ENCODE peak calls at places on chromosomes 16 and 17, in eight cellular contexts. K, L, N, S, H, J, T and O are unnamed samples.

GRCh38 chr16:75322706-75323105 is 71.3 kb upstream of the BCAR1 start:
- DNase-seq in K (no peak), L (no peak), N (no peak), S (no peak), H (no peak), J (peak; percentile 64), T (no peak), O (no peak)

GRCh38 chr16:23280483-23280967 is 21.6 kb upstream of the SCNN1B start:
- DNase-seq in K (no peak), L (no peak), N (no peak), S (no peak), H (no peak), J (no peak), T (no peak), O (no peak)

GRCh38 chr17:3750926-3751325 is 27.2 kb downstream of the HASPIN start:
- DNase-seq in K (no peak), L (no peak), N (no peak), S (peak; percentile 50), H (no peak), J (no peak), T (no peak), O (no peak)

GRCh38 chr16:49556252-49557069 is 182.9 kb downstream of the C16orf78 start:
- DNase-seq in K (no peak), L (peak; percentile 82), N (peak; percentile 57), S (no peak), H (no peak), J (peak; percentile 35), T (no peak), O (peak; percentile 39)

GRCh38 chr16:79658301-79659001 is 57.9 kb upstream of the MAF start:
- DNase-seq in K (no peak), L (no peak), N (no peak), S (no peak), H (no peak), J (peak; percentile 35), T (peak; percentile 53), O (no peak)

GRCh38 chr16:839643-840408 is 39.3 kb upstream of the GNG13 start:
- DNase-seq in K (no peak), L (no peak), N (no peak), S (no peak), H (no peak), J (no peak), T (no peak), O (no peak)

GRCh38 chr17:81457917-81458555 is 54.6 kb downstream of the ACTG1 start:
- DNase-seq in K (no peak), L (no peak), N (no peak), S (no peak), H (no peak), J (no peak), T (no peak), O (no peak)

GRCh38 chr17:55327225-55328088 is 62.7 kb downstream of the HLF start:
- DNase-seq in K (no peak), L (peak; percentile 20), N (no peak), S (peak; percentile 92), H (no peak), J (no peak), T (no peak), O (no peak)

GRCh38 chr16:22220714-22221113 is 14.6 kb downstream of the EEF2K start:
- DNase-seq in K (no peak), L (no peak), N (no peak), S (no peak), H (no peak), J (no peak), T (peak; percentile 55), O (no peak)

GRCh38 chr17:74754832-74755231 is 6.4 kb downstream of the NHERF1 start:
- DNase-seq in K (no peak), L (no peak), N (no peak), S (peak; percentile 50), H (no peak), J (no peak), T (no peak), O (no peak)

GRCh38 chr17:9806709-9807108 is 15.2 kb downstream of the GSG1L2 start:
- DNase-seq in K (no peak), L (no peak), N (no peak), S (no peak), H (no peak), J (no peak), T (no peak), O (no peak)

GRCh38 chr17:34255381-34255732 is 272 bp downstream of the CCL2 start:
- DNase-seq in K (no peak), L (no peak), N (no peak), S (no peak), H (no peak), J (no peak), T (no peak), O (no peak)

GRCh38 chr17:75950850-75951554 is 10.2 kb upstream of the FBF1 start:
- DNase-seq in K (no peak), L (no peak), N (no peak), S (no peak), H (no peak), J (peak; percentile 18), T (no peak), O (no peak)

GRCh38 chr17:74392848-74393247 is 25.5 kb downstream of the GPR142 start:
- DNase-seq in K (no peak), L (peak; percentile 75), N (no peak), S (no peak), H (no peak), J (no peak), T (no peak), O (no peak)

GRCh38 chr17:8005951-8006730 is 3.7 kb downstream of the GUCY2D start:
- DNase-seq in K (no peak), L (no peak), N (no peak), S (no peak), H (peak; percentile 61), J (no peak), T (no peak), O (no peak)

GRCh38 chr16:56204836-56205235 is 13.5 kb downstream of the GNAO1 start:
- DNase-seq in K (no peak), L (no peak), N (no peak), S (no peak), H (no peak), J (no peak), T (no peak), O (no peak)

GRCh38 chr17:7476474-7476873 is 3.0 kb downstream of the ZBTB4 start:
- DNase-seq in K (no peak), L (peak; percentile 63), N (no peak), S (no peak), H (no peak), J (peak; percentile 76), T (no peak), O (no peak)

GRCh38 chr17:4678448-4679026 is 25.4 kb downstream of the PELP1 start:
- DNase-seq in K (no peak), L (no peak), N (no peak), S (no peak), H (no peak), J (peak; percentile 96), T (no peak), O (no peak)

GRCh38 chr16:2985893-2986355 is 5.7 kb upstream of the PKMYT1 start:
- DNase-seq in K (no peak), L (peak; percentile 55), N (no peak), S (no peak), H (no peak), J (no peak), T (peak; percentile 68), O (no peak)

GRCh38 chr16:10879681-10880589 is 2.9 kb downstream of the CIITA start:
- DNase-seq in K (no peak), L (no peak), N (no peak), S (no peak), H (peak; percentile 71), J (no peak), T (no peak), O (no peak)

GRCh38 chr16:10878644-10879498 is 1.9 kb downstream of the CIITA start:
- DNase-seq in K (peak; percentile 67), L (peak; percentile 73), N (no peak), S (peak; percentile 86), H (peak; percentile 86), J (peak; percentile 19), T (peak; percentile 75), O (no peak)

GRCh38 chr16:10883004-10883403 is 6.0 kb downstream of the CIITA start:
- DNase-seq in K (no peak), L (no peak), N (no peak), S (peak; percentile 72), H (peak; percentile 68), J (no peak), T (peak; percentile 68), O (no peak)

GRCh38 chr16:10881479-10882030 is 4.6 kb downstream of the CIITA start:
- DNase-seq in K (no peak), L (no peak), N (no peak), S (no peak), H (no peak), J (no peak), T (no peak), O (no peak)

GRCh38 chr16:10880609-10881452 is 3.8 kb downstream of the CIITA start:
- DNase-seq in K (no peak), L (no peak), N (no peak), S (no peak), H (peak; percentile 42), J (no peak), T (no peak), O (no peak)
- H3K27me3 ChIP-seq in K (no peaks in the 10 kb centered on the region), L (peaks cover 62% of the 10 kb centered on the region), N (peaks cover 33% of the 10 kb centered on the region), S (no peaks in the 10 kb centered on the region), H (no peaks in the 10 kb centered on the region), J (peaks cover 52% of the 10 kb centered on the region), T (no peaks in the 10 kb centered on the region), O (peaks cover 6% of the 10 kb centered on the region)

GRCh38 chr16:90020260-90020837 is 1.1 kb upstream of the DBNDD1 start:
- DNase-seq in K (no peak), L (no peak), N (no peak), S (no peak), H (no peak), J (peak; percentile 36), T (no peak), O (no peak)
- H3K4me3 ChIP-seq in K (peak overlapping the region; percentile 53), L (peak overlapping the region; percentile 78), N (peak overlapping the region; percentile 63), S (no peak overlapping the region), H (peak overlapping the region; percentile 55), J (no peak overlapping the region), T (peak overlapping the region; percentile 71), O (peak overlapping the region; percentile 68)

GRCh38 chr17:48593840-48594411 is 347 bp upstream of the HOXB5 start:
- DNase-seq in K (peak; percentile 72), L (peak; percentile 99), N (peak; percentile 67), S (peak; percentile 35), H (peak; percentile 84), J (peak; percentile 99), T (peak; percentile 74), O (no peak)
- H3K27me3 ChIP-seq in K (no peaks in the 10 kb centered on the region), L (peaks cover 100% of the 10 kb centered on the region), N (peaks cover 100% of the 10 kb centered on the region), S (peaks cover 19% of the 10 kb centered on the region), H (peaks cover 86% of the 10 kb centered on the region), J (no peaks in the 10 kb centered on the region), T (peaks cover 3% of the 10 kb centered on the region), O (peaks cover 96% of the 10 kb centered on the region)

DNA sequence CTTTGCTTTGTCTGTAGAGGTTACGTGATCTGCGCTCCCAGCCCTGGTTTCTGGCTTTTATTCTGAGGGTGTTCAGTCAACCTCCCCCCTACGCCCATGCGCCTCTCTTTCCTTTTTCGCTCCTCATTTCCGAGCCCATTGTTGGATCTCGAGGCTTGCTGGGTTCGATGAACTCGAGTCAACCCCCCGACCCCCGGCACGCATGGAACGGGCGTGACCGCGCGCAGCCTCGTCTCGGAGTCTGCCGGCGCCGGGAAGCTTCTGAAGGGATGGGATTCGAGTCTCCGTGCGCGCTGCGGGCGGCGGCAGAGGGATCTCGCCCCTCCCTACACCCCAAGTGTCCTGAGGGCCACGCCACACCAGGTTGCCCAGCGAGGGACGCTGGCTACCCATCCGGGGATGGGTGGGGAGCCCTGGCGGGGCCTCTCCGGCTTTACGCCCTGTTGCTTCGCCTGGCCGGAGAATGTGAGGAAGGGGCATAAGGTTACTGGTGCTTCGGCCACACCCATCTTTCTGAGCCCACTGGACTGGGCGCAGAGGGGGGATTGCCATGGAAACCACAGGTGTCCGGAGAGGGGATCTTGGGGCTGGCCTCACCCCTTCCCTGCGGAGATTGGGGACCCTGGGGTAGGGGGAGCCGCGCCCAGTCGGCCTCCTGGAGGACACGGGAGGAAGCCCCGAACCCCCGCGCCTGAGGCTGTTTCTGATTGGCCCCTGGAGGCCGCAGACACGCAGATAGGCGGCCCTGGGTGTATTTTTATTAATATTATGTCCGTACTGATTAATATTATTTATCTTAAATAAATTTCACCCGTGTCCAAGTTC is 1.8 kb downstream of the MAPT start:
- DNase-seq in K (no peak), L (peak; percentile 69), N (no peak), S (no peak), H (no peak), J (no peak), T (no peak), O (no peak)
- H3K4me3 ChIP-seq in K (no peak overlapping the region), L (peak overlapping the region; percentile 75), N (peak overlapping the region; percentile 19), S (no peak overlapping the region), H (peak overlapping the region; percentile 74), J (no peak overlapping the region), T (peak overlapping the region; percentile 91), O (no peak overlapping the region)